ENCODE peak calls at places on chromosomes 13 and 19, in nine cellular contexts. D is AG09319; I is GM13976; Z is T follicular helper cell; S is endodermal cell; B is body of pancreas; F is activated CD4-positive, alpha-beta T cell treated with anti-CD3 and anti-CD28 coated beads, Interleukin-2, amount 10 ng/mL, durations not matched to agents 7 days and 5 days; O is left kidney; E is NCI-H1105 treated with DMSO at 0.1 percent for 48 hours. G is an unnamed sample.
A peak's percentile ranks its signal among the peaks of the same experiment; 100 is the strongest.

GRCh38 chr13:57409121-57409520 is 222.4 kb upstream of the PCDH17 start:
- DNase-seq in I (no peak), O (peak; percentile 2), F (no peak), S (peak; percentile 51), Z (no peak), D (no peak), E (no peak), B (no peak), G (no peak)

GRCh38 chr13:105774739-105775460 is 760.6 kb downstream of the EFNB2 start:
- DNase-seq in D (no peak), O (peak; percentile 55), S (peak; percentile 55), Z (no peak), F (no peak), B (peak; percentile 17), I (no peak), E (no peak), G (no peak)

GRCh38 chr13:75968103-75968838 is 332.1 kb downstream of the LMO7 start:
- DNase-seq in F (no peak), D (no peak), S (no peak), I (no peak), Z (no peak), E (no peak), O (no peak), B (no peak), G (no peak)

GRCh38 chr19:6226444-6227155 is 53.2 kb downstream of the MLLT1 start:
- DNase-seq in I (no peak), Z (no peak), F (no peak), O (peak; percentile 91), B (no peak), D (no peak), S (no peak), E (no peak), G (no peak)

GRCh38 chr13:66040506-66040905 is 1189.6 kb downstream of the PCDH9 start:
- DNase-seq in E (no peak), I (no peak), B (no peak), D (no peak), S (no peak), O (no peak), F (no peak), Z (no peak), G (no peak)

GRCh38 chr13:62357887-62358645 is 942.4 kb upstream of the PCDH20 start:
- DNase-seq in Z (no peak), B (no peak), O (peak; percentile 71), D (peak; percentile 2), F (no peak), S (peak; percentile 88), I (peak; percentile 10), E (peak; percentile 62), G (no peak)

GRCh38 chr13:85661639-85662038 is 137.6 kb downstream of the SLITRK6 start:
- DNase-seq in F (no peak), Z (no peak), O (no peak), I (no peak), S (no peak), D (no peak), B (no peak), E (peak; percentile 39), G (no peak)

GRCh38 chr13:93169980-93170379 is 56.6 kb upstream of the GPC6 start:
- DNase-seq in S (no peak), F (no peak), Z (no peak), E (no peak), I (no peak), D (no peak), B (no peak), O (no peak), G (no peak)

GRCh38 chr19:55345101-55345817 is 5.6 kb downstream of the KMT5C start:
- DNase-seq in F (no peak), I (no peak), D (no peak), S (peak; percentile 41), O (no peak), B (no peak), E (no peak), Z (no peak), G (no peak)